ENCODE peak calls at places on chromosomes 6 and 20, in five cellular contexts. C is CD8-positive, alpha-beta memory T cell; H is AG08395; Y is T-cell; R is fibroblast of lung. W is an unnamed sample.

GRCh38 chr6:2771021-2771558 is 5.9 kb downstream of the WRNIP1 start:
- DNase-seq in C (no peak), H (no peak), Y (no peak), R (no peak), W (no peak)

GRCh38 chr6:46993846-46994245 is 48.3 kb downstream of the ADGRF1 start:
- DNase-seq in C (no peak), H (peak), Y (no peak), R (peak), W (no peak)

GRCh38 chr20:63682384-63683139 is 13.9 kb upstream of the TNFRSF6B start:
- DNase-seq in C (no peak), H (peak), Y (no peak), R (peak), W (peak)

GRCh38 chr20:13059398-13060136 is 50.8 kb downstream of the SPTLC3 start:
- DNase-seq in C (no peak), H (no peak), Y (no peak), R (no peak), W (no peak)

GRCh38 chr6:110628330-110628729 is 151.9 kb upstream of the SLC22A16 start:
- DNase-seq in C (no peak), H (peak), Y (no peak), R (peak), W (no peak)

GRCh38 chr6:124389127-124389526 is 573.1 kb upstream of the RNF217 start:
- DNase-seq in C (no peak), H (no peak), Y (no peak), R (no peak), W (no peak)

GRCh38 chr20:41631826-41632225 is 13.6 kb upstream of the CHD6 start:
- DNase-seq in C (no peak), H (peak), Y (no peak), R (peak), W (no peak)

GRCh38 chr6:100472674-100473073 is 8.0 kb upstream of the SIM1 start:
- DNase-seq in C (no peak), H (no peak), Y (no peak), R (peak), W (no peak)

W was measured in pancreas.